ENCODE peak calls at places on chromosomes 16 and 17, in five cellular contexts. R, S, X, Y and C are unnamed samples.

GRCh38 chr17:83201206-83202001 is 122.0 kb downstream of the METRNL start:
- DNase-seq in R (peak), Y (no peak), S (peak), X (no peak), C (no peak)

GRCh38 chr17:17994271-17994670 is 21.6 kb downstream of the DRC3 start:
- DNase-seq in S (peak), X (peak), Y (peak), R (no peak), C (no peak)

GRCh38 chr17:15513058-15513858 is 45.8 kb upstream of the CDRT4 start:
- DNase-seq in Y (no peak), X (no peak), S (peak), R (no peak), C (no peak)

GRCh38 chr17:79022507-79022991 is 1.4 kb upstream of the C1QTNF1 start:
- DNase-seq in Y (no peak), X (no peak), R (no peak), S (no peak), C (no peak)

GRCh38 chr16:30570621-30571443 is 682 bp downstream of the ZNF688 start:
- DNase-seq in Y (no peak), S (peak), X (no peak), R (no peak), C (no peak)

GRCh38 chr16:9437115-9437514 is 345.7 kb downstream of the HAPSTR1 start:
- DNase-seq in Y (no peak), R (no peak), S (no peak), X (no peak), C (no peak)

GRCh38 chr16:50888486-50889261 is 146.8 kb downstream of the CYLD start:
- DNase-seq in R (no peak), X (no peak), S (no peak), Y (no peak), C (peak)

GRCh38 chr16:12467418-12468210 is 336.1 kb downstream of the CPPED1 start:
- DNase-seq in X (no peak), R (no peak), Y (no peak), S (no peak), C (no peak)

GRCh38 chr17:37708616-37709212 is 36.1 kb downstream of the HNF1B start:
- DNase-seq in X (peak), R (peak), Y (no peak), S (peak), C (no peak)

GRCh38 chr17:14926073-14926472 is 339.1 kb downstream of the PMP22 start:
- DNase-seq in X (no peak), Y (no peak), S (no peak), R (no peak), C (no peak)

GRCh38 chr16:4314532-4315184 is 1.2 kb upstream of the GLIS2 start:
- DNase-seq in X (peak), S (peak), Y (peak), R (no peak), C (no peak)

GRCh38 chr17:73998246-73999220 is 204.9 kb upstream of the RPL38 start:
- DNase-seq in X (peak), Y (peak), R (peak), S (peak), C (peak)

GRCh38 chr17:31824771-31825360 is 34.2 kb downstream of the COPRS start:
- DNase-seq in S (peak), X (no peak), R (no peak), Y (no peak), C (no peak)

GRCh38 chr16:86287641-86288201 is 222.6 kb upstream of the FOXF1 start:
- DNase-seq in R (no peak), X (no peak), Y (no peak), S (no peak), C (no peak)

GRCh38 chr17:1455291-1455747 is 713 bp downstream of the CRK start:
- DNase-seq in X (peak), S (peak), Y (peak), R (peak), C (peak)

GRCh38 chr17:27947005-27947406 is 53.8 kb upstream of the LYRM9 start:
- DNase-seq in S (no peak), R (no peak), X (no peak), Y (no peak), C (no peak)

GRCh38 chr16:86823895-86824671 is 245.7 kb downstream of the FOXL1 start:
- DNase-seq in X (no peak), S (peak), R (no peak), Y (no peak), C (no peak)

GRCh38 chr17:75078097-75079022 is 9.4 kb upstream of the SLC16A5 start:
- DNase-seq in S (peak), Y (no peak), X (peak), R (peak), C (peak)

GRCh38 chr17:38416840-38417209 is 11.4 kb upstream of the ARHGAP23 start:
- DNase-seq in X (no peak), S (no peak), Y (no peak), R (no peak), C (peak)

GRCh38 chr16:53775106-53775820 is 71.3 kb downstream of the FTO start:
- DNase-seq in X (no peak), Y (no peak), R (no peak), S (no peak), C (no peak)

GRCh38 chr16:67910162-67910561 is 17.1 kb downstream of the PSKH1 start:
- DNase-seq in R (no peak), X (no peak), Y (no peak), S (peak), C (no peak)

GRCh38 chr16:88941933-88942909 is 34.8 kb downstream of the CBFA2T3 start:
- DNase-seq in R (peak), X (peak), S (peak), Y (peak), C (peak)

GRCh38 chr16:64950731-64951130 is 171.1 kb downstream of the CDH11 start:
- DNase-seq in X (no peak), R (no peak), Y (no peak), S (no peak), C (no peak)

GRCh38 chr16:29745853-29746345 is at the start of gene C16orf54:
- DNase-seq in Y (peak), S (no peak), X (no peak), R (peak), C (peak)

DNA sequence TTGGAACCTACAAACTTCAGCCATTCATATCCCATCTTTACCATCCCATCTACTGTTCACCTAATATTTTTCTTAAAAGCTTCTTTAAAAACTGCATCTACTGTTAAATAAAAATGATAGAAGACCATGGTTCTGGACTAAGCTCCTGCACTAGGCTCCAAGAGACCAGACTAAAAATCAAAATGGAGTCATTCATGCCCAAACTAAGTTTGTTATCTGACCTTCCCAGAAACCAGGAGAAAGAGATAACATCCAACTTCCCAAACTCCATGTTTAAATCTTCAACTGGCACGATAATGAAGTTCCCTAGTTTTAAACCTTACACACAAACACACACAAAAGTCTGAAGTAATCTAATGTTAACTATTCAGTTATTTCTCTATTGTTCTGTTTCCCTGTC is 13.8 kb downstream of the DCUN1D3 start:
- DNase-seq in R (no peak), S (no peak), X (no peak), Y (no peak), C (no peak)
- H3K27ac ChIP-seq in R (no peak), S (no peak), X (no peak), Y (no peak), C (no peak)

DNA sequence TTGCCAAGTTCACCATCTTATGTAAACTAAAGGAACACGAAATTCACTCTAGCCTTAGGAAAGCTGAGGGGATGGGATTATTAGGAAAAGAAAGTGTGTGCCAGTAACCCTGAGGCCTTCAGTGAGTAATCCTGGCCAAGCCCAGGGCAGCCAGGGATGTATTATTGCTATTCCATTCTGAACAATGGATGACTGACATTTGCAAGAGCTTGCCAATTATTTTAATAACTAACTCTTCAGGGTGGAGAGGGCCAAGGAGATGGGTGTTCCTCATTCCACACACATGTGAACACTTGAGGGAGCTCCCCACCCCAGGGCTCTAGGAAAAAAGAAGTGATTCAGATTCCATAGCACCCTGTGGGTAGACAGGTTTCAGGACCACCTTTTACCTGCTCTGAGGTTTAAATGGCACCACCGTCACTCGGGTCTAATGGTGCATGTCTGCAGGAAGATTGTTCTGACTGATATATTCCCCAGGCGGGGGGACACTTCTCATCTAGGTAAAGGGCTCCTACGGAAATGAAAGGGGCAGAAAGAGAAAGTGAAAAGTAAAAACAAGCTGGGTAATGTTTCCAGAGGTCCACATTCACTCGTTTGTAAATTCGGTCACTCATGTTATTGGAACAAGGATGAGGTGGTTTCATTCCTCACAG is 41.5 kb downstream of the TK2 start:
- DNase-seq in Y (no peak), X (peak), S (peak), R (no peak), C (peak)
- H3K27ac ChIP-seq in Y (no peak), X (peak), S (no peak), R (no peak), C (no peak)

GRCh38 chr17:67400193-67400592 is 23.1 kb downstream of the PITPNC1 start:
- DNase-seq in X (no peak), R (no peak), Y (peak), S (no peak), C (no peak)
- H3K27ac ChIP-seq in X (no peak), R (peak), Y (no peak), S (no peak), C (no peak)

DNA sequence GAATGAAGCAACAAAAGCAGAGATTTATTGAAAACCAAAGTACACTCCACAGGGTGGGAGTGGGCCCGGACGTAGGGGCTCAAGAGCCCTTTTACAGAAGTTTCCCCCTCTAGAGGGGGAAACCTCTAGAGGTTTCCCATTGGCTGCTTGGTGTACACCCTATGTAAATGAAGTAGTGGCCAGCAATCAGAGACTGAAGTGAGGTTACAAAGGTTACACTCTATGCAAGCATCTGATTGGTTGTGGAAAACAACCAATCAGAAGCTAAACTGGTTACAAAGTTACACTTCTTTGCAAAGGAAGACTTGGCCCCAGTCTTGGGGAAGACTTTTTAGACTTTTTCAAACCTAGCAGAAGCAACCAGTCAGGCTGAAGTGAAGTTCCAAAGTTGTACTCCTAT is 27.1 kb downstream of the CRAMP1 start:
- DNase-seq in X (no peak), R (no peak), Y (no peak), S (no peak), C (no peak)
- H3K27ac ChIP-seq in X (no peak), R (no peak), Y (no peak), S (no peak), C (no peak)

DNA sequence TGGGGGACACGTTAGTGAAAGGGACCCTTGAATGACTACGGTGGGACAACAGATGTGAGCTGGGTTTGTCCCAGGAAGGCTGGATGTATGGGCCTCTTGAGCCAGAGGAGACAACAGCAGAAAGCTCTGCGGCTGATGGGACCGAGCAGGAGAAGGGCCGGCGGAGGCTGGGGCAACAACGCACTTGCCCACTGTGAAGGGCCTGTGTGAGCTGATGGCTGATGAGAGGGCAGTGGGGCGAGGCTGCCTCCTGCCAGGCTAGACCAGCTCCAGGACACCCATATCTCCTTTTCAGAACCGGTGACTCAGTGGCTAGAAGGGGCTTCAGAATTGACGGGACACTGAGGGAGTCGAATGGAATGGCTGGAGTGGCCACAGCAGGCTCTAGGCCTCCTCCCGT is 250.1 kb downstream of the SEC14L1 start:
- DNase-seq in S (no peak), X (no peak), Y (no peak), R (no peak), C (no peak)
- H3K27ac ChIP-seq in S (peak), X (peak), Y (no peak), R (peak), C (peak)